ENCODE peak calls at places on chromosomes 16 and 17, in nine cellular contexts. H is Calu3, D is thoracic aorta, P is fibroblast of the aortic adventitia, I is kidney epithelial cell, A is bronchial epithelial cell, K is A549, R is glutamatergic neuron, E is psoas muscle. U is an unnamed sample.

GRCh38 chr17:79664925-79665738 is 54.3 kb upstream of the RBFOX3 start:
- DNase-seq in H (peak), D (no peak), P (peak), I (no peak), A (peak), K (no peak), R (peak), E (peak), U (peak)

GRCh38 chr16:58011652-58012051 is 10.4 kb downstream of the USB1 start:
- DNase-seq in H (no peak), D (no peak), P (peak), I (no peak), A (no peak), K (no peak), R (no peak), E (no peak), U (no peak)

GRCh38 chr17:46770439-46770817 is 48.1 kb downstream of the WNT3 start:
- DNase-seq in H (no peak), D (no peak), P (no peak), I (no peak), A (no peak), K (no peak), R (no peak), E (no peak), U (no peak)

GRCh38 chr17:54903375-54903774 is 2.7 kb downstream of the TOM1L1 start:
- DNase-seq in H (peak), D (no peak), P (no peak), I (peak), A (no peak), K (peak), R (peak), E (peak), U (no peak)

GRCh38 chr17:27345141-27345904 is 51.4 kb downstream of the WSB1 start:
- DNase-seq in H (no peak), D (no peak), P (no peak), I (peak), A (peak), K (no peak), R (peak), E (no peak), U (peak)

GRCh38 chr16:88595101-88595500 is 24.9 kb downstream of the ZC3H18 start:
- DNase-seq in H (no peak), D (no peak), P (no peak), I (no peak), A (no peak), K (no peak), R (no peak), E (peak), U (no peak)

GRCh38 chr17:73211745-73212144 is 18.9 kb downstream of the COG1 start:
- DNase-seq in H (no peak), D (no peak), P (no peak), I (no peak), A (no peak), K (no peak), R (no peak), E (no peak), U (no peak)

GRCh38 chr16:15509593-15510520 is 75.5 kb downstream of the BMERB1 start:
- DNase-seq in H (no peak), D (no peak), P (peak), I (no peak), A (no peak), K (peak), R (no peak), E (no peak), U (no peak)

GRCh38 chr16:3607161-3607560 is 4.2 kb downstream of the SLX4 start:
- DNase-seq in H (no peak), D (no peak), P (no peak), I (no peak), A (no peak), K (no peak), R (no peak), E (no peak), U (no peak)

GRCh38 chr17:46759141-46759540 is 59.4 kb downstream of the WNT3 start:
- DNase-seq in H (no peak), D (no peak), P (no peak), I (no peak), A (no peak), K (no peak), R (no peak), E (no peak), U (no peak)

GRCh38 chr16:9123871-9124270 is 32.4 kb downstream of the HAPSTR1 start:
- DNase-seq in H (peak), D (no peak), P (no peak), I (no peak), A (peak), K (peak), R (no peak), E (peak), U (no peak)

GRCh38 chr16:46789499-46790414 is 41.2 kb downstream of the C16orf87 start:
- DNase-seq in H (peak), D (peak), P (peak), I (no peak), A (peak), K (peak), R (peak), E (peak), U (peak)

GRCh38 chr16:57945740-57946138 is 25.2 kb downstream of the CNGB1 start:
- DNase-seq in H (no peak), D (no peak), P (no peak), I (no peak), A (peak), K (no peak), R (no peak), E (no peak), U (no peak)

GRCh38 chr17:27558341-27558740 is 72.6 kb upstream of the LGALS9 start:
- DNase-seq in H (no peak), D (no peak), P (no peak), I (no peak), A (no peak), K (no peak), R (no peak), E (no peak), U (no peak)

GRCh38 chr17:78558181-78558850 is 18.9 kb downstream of the DNAH17 start:
- DNase-seq in H (no peak), D (no peak), P (no peak), I (no peak), A (no peak), K (peak), R (peak), E (no peak), U (peak)

GRCh38 chr17:6996256-6997111 is 635 bp downstream of the ALOX12 start:
- DNase-seq in H (no peak), D (no peak), P (no peak), I (no peak), A (no peak), K (no peak), R (no peak), E (no peak), U (no peak)

GRCh38 chr16:64250866-64251265 is 871.0 kb downstream of the CDH11 start:
- DNase-seq in H (no peak), D (no peak), P (peak), I (no peak), A (no peak), K (no peak), R (no peak), E (no peak), U (no peak)

GRCh38 chr16:86994651-86995171 is 322.5 kb downstream of the C16orf95 start:
- DNase-seq in H (peak), D (no peak), P (peak), I (peak), A (peak), K (peak), R (no peak), E (no peak), U (no peak)

GRCh38 chr17:7508150-7508549 is 24.0 kb downstream of the POLR2A start:
- DNase-seq in H (no peak), D (no peak), P (no peak), I (no peak), A (no peak), K (no peak), R (no peak), E (no peak), U (no peak)

GRCh38 chr16:67555795-67556212 is 6.5 kb upstream of the CTCF start:
- DNase-seq in H (no peak), D (no peak), P (peak), I (no peak), A (peak), K (no peak), R (no peak), E (no peak), U (no peak)

GRCh38 chr17:4881761-4882555 is 17.4 kb upstream of the C17orf107 start:
- DNase-seq in H (peak), D (no peak), P (peak), I (no peak), A (peak), K (peak), R (peak), E (peak), U (peak)

GRCh38 chr17:7403043-7403901 is 625 bp downstream of the TMEM256 start:
- DNase-seq in H (no peak), D (peak), P (no peak), I (no peak), A (no peak), K (peak), R (peak), E (peak), U (peak)

GRCh38 chr17:343211-343610 is 9.4 kb downstream of the RPH3AL start:
- DNase-seq in H (no peak), D (no peak), P (no peak), I (no peak), A (no peak), K (no peak), R (no peak), E (no peak), U (no peak)

GRCh38 chr16:48556913-48557351 is 53.0 kb downstream of the N4BP1 start:
- DNase-seq in H (no peak), D (no peak), P (peak), I (peak), A (peak), K (no peak), R (no peak), E (no peak), U (no peak)

GRCh38 chr16:50592996-50593395 is 44.8 kb downstream of the NKD1 start:
- DNase-seq in H (no peak), D (no peak), P (no peak), I (no peak), A (no peak), K (no peak), R (no peak), E (no peak), U (no peak)

GRCh38 chr16:15653227-15653626 is 3.2 kb downstream of the NDE1 start:
- DNase-seq in H (no peak), D (no peak), P (peak), I (no peak), A (peak), K (no peak), R (peak), E (no peak), U (no peak)

GRCh38 chr16:88478115-88478514 is 25.0 kb downstream of the ZFPM1 start:
- DNase-seq in H (no peak), D (no peak), P (no peak), I (no peak), A (no peak), K (no peak), R (no peak), E (no peak), U (no peak)

DNA sequence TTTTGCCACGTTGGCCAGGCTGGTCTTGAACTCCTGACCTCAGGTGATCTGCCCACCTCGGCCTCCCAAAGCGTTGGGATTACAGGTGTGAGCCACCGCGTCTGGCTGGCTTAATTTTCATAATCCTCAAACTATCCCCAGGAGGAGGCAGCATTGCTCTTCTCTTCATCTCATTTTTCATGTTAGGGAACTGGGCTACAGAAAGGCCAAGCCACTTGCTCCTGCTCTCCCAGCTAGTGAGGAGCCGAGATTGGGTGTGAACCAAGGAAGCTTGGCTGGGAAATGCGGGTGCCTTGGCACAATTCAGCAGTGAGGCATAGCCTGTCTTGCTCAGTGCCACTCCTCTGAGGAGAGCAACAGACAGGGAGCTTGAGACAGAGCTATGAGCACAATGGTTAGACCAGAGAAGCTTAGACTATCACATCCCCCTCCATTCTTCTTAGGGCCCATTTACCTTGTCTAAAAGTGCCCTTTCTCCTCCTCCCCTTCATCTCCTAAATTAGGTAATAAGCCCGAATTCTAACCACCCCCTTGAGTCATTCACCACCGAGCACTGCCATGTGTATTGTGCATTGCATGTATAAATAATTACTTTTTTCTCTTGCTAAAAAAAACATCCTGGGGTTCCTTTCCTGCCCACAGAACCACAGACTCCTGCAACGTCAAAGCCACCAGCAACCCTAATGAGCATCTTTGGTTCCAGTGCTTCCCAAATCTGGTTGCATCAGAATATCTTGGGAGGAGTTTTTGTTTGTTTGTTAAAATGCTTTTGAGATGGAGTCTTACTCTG is 20.0 kb upstream of the KIF19 start:
- DNase-seq in H (no peak), D (no peak), P (no peak), I (no peak), A (peak), K (peak), R (no peak), E (no peak), U (peak)
- TF ChIP-seq CTCF in H (no peak), D (no peak), P (no peak), I (no peak), A (no peak), K (peak), R (peak), E (no peak), U (no peak)

GRCh38 chr17:19377602-19378415 is 489 bp upstream of the MAPK7 start:
- DNase-seq in H (peak), D (peak), P (peak), I (peak), A (peak), K (peak), R (peak), E (peak), U (peak)
- TF ChIP-seq CTCF in H (no peak), D (no peak), P (no peak), I (no peak), A (no peak), K (no peak), R (no peak), E (no peak), U (no peak)

DNA sequence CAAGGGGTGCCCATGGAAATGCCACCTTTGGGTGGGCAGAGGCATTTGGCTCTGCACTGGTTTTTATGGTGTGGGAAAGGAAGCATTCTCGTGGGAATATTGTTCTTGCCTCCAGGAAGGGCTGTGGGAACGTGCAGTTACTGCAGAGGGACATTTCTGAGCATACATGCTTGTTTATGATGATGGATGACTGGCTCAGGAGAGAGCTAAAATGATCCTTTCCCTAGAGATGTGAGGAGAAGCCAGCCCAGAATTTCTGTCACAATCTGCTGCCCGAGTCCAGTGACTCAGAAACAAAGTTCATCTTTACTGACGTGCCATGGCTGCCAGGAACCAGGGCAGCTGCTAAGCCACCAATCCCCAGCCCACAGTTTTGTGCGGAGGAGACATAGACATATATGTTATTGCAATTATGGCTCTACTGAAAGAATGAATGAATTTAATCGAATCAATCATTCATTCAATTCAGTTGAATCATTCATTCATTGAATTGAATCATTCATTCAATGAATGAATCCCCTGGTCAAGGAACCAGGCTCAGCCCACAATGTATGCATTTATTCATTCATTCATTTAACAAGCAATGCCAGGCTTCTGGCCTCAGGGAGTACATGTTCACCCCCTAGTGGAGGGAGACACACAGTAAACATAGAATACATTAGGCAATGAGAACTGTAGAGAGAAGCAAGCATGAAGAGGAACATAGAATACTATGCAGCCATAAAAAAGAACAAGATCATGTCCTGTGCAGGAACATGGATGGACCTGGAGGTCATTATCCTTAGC is 414.4 kb upstream of the HSBP1 start:
- DNase-seq in H (no peak), D (peak), P (peak), I (no peak), A (no peak), K (no peak), R (no peak), E (no peak), U (no peak)
- TF ChIP-seq CTCF in H (no peak), D (no peak), P (peak), I (peak), A (no peak), K (no peak), R (no peak), E (no peak), U (peak)

GRCh38 chr16:59192551-59193199 is 458.6 kb upstream of the GOT2 start:
- DNase-seq in H (peak), D (no peak), P (no peak), I (no peak), A (no peak), K (peak), R (peak), E (no peak), U (peak)
- TF ChIP-seq CTCF in H (peak), D (no peak), P (no peak), I (peak), A (no peak), K (peak), R (peak), E (no peak), U (peak)

U was measured in endothelial cell.